ENCODE peak calls at places on chromosomes 4 and X, in four cellular contexts. V is A549, D is WTC11, O is K562. E is an unnamed sample.

GRCh38 chr4:185892165-185892564 is 80.2 kb upstream of the SORBS2 start:
- DNase-seq in V (no peak), D (no peak), O (no peak), E (no peak)

GRCh38 chr4:74123065-74123728 is 24.2 kb upstream of the CXCL2 start:
- DNase-seq in V (no peak), D (no peak), O (no peak), E (no peak)

GRCh38 chrX:154369453-154370299 is 4.8 kb downstream of the FLNA start:
- DNase-seq in V (peak), D (peak), O (peak), E (peak)

GRCh38 chr4:121599049-121599448 is 97.7 kb downstream of the ANXA5 start:
- DNase-seq in V (no peak), D (no peak), O (no peak), E (no peak)

GRCh38 chr4:71377561-71377960 is 38.7 kb downstream of the SLC4A4 start:
- DNase-seq in V (peak), D (no peak), O (no peak), E (no peak)

GRCh38 chr4:39528056-39528465 is 822 bp upstream of the UGDH start:
- DNase-seq in V (peak), D (no peak), O (no peak), E (no peak)

GRCh38 chr4:128639586-128640270 is 169.8 kb upstream of the JADE1 start:
- DNase-seq in V (no peak), D (no peak), O (no peak), E (no peak)

GRCh38 chrX:72029473-72030411 is 102.0 kb downstream of the RTL5 start:
- DNase-seq in V (peak), D (no peak), O (no peak), E (no peak)

GRCh38 chrX:13398073-13398823 is 78.4 kb upstream of the ATXN3L start:
- DNase-seq in V (peak), D (no peak), O (peak), E (no peak)

GRCh38 chr4:154626793-154627484 is 14.5 kb upstream of the FGG start:
- DNase-seq in V (peak), D (peak), O (peak), E (no peak)

GRCh38 chr4:7252051-7252450 is 59.7 kb downstream of the SORCS2 start:
- DNase-seq in V (no peak), D (no peak), O (no peak), E (no peak)

GRCh38 chr4:152690706-152691651 is 11.2 kb upstream of the TMEM154 start:
- DNase-seq in V (no peak), D (no peak), O (no peak), E (no peak)

GRCh38 chrX:132940727-132941162 is 17.7 kb downstream of the HS6ST2 start:
- DNase-seq in V (no peak), D (no peak), O (no peak), E (no peak)

GRCh38 chrX:102067966-102068723 is 57.3 kb upstream of the TCEAL2 start:
- DNase-seq in V (peak), D (no peak), O (peak), E (peak)

GRCh38 chr4:139540161-139540560 is 15.9 kb downstream of the SETD7 start:
- DNase-seq in V (no peak), D (no peak), O (no peak), E (no peak)

GRCh38 chr4:69934150-69934549 is 3.3 kb downstream of the CSN1S1 start:
- DNase-seq in V (no peak), D (no peak), O (no peak), E (no peak)

GRCh38 chr4:24799544-24800272 is 4.3 kb downstream of the SOD3 start:
- DNase-seq in V (no peak), D (peak), O (no peak), E (no peak)

GRCh38 chr4:110208419-110208818 is 10.0 kb upstream of the ELOVL6 start:
- DNase-seq in V (no peak), D (no peak), O (no peak), E (no peak)

GRCh38 chr4:105551968-105552746 is at the start of gene ARHGEF38:
- DNase-seq in V (no peak), D (peak), O (no peak), E (no peak)

GRCh38 chr4:139084425-139085093 is 69.0 kb downstream of the NOCT start:
- DNase-seq in V (peak), D (no peak), O (no peak), E (peak)

GRCh38 chr4:24915121-24915922 is 2.5 kb upstream of the CCDC149 start:
- DNase-seq in V (no peak), D (peak), O (peak), E (no peak)

GRCh38 chr4:81470456-81471327 is 1.0 kb downstream of the RASGEF1B start:
- DNase-seq in V (no peak), D (peak), O (no peak), E (no peak)

GRCh38 chr4:168759959-168760527 is 250.0 kb downstream of the CBR4 start:
- DNase-seq in V (no peak), D (no peak), O (no peak), E (no peak)

GRCh38 chrX:129981207-129981553 is 1.3 kb upstream of the BCORL1 start:
- DNase-seq in V (no peak), D (no peak), O (no peak), E (no peak)

GRCh38 chrX:129981752-129982299 is 609 bp upstream of the BCORL1 start:
- DNase-seq in V (no peak), D (no peak), O (no peak), E (no peak)

GRCh38 chrX:129980540-129981206 is 1.8 kb upstream of the BCORL1 start:
- DNase-seq in V (no peak), D (peak), O (no peak), E (no peak)

GRCh38 chrX:129980043-129980442 is 2.4 kb upstream of the BCORL1 start:
- DNase-seq in V (no peak), D (peak), O (no peak), E (no peak)

GRCh38 chrX:129979207-129979920 is 3.1 kb upstream of the BCORL1 start:
- DNase-seq in V (no peak), D (no peak), O (no peak), E (no peak)
- TF ChIP-seq ESRRA in V (no peak), D (no peak), O (no peak), E (no peak)

GRCh38 chr4:124945422-124945821 is 232.9 kb upstream of the ANKRD50 start:
- DNase-seq in V (no peak), D (no peak), O (no peak), E (no peak)

GRCh38 chr4:124946696-124947095 is 234.2 kb upstream of the ANKRD50 start:
- DNase-seq in V (no peak), D (no peak), O (no peak), E (no peak)

GRCh38 chr4:124947622-124948265 is 235.2 kb upstream of the ANKRD50 start:
- DNase-seq in V (no peak), D (no peak), O (no peak), E (no peak)

GRCh38 chr4:124952601-124953000 is 240.1 kb upstream of the ANKRD50 start:
- DNase-seq in V (no peak), D (no peak), O (no peak), E (no peak)

GRCh38 chr4:124948976-124949597 is 236.6 kb upstream of the ANKRD50 start:
- DNase-seq in V (no peak), D (no peak), O (no peak), E (no peak)
- TF ChIP-seq ESRRA in V (no peak), D (no peak), O (no peak), E (no peak)

GRCh38 chr4:3250438-3250955 is 1.5 kb downstream of the MSANTD1 start:
- DNase-seq in V (no peak), D (peak), O (no peak), E (no peak)
- TF ChIP-seq ESRRA in V (no peak), D (peak), O (no peak), E (no peak)

GRCh38 chr4:184655889-184656869 is 6.6 kb downstream of the PRIMPOL start:
- DNase-seq in V (no peak), D (no peak), O (no peak), E (no peak)
- TF ChIP-seq ESRRA in V (no peak), D (no peak), O (no peak), E (no peak)

GRCh38 chrX:123859409-123859827 is 435 bp upstream of the XIAP start:
- DNase-seq in V (no peak), D (no peak), O (no peak), E (peak)

GRCh38 chrX:123849096-123849495 is 10.8 kb upstream of the XIAP start:
- DNase-seq in V (no peak), D (no peak), O (no peak), E (no peak)

GRCh38 chrX:123859828-123860505 is at the start of gene XIAP:
- DNase-seq in V (peak), D (peak), O (peak), E (peak)

GRCh38 chrX:123851010-123851409 is 8.8 kb upstream of the XIAP start:
- DNase-seq in V (no peak), D (no peak), O (no peak), E (no peak)

GRCh38 chrX:123854329-123854728 is 5.5 kb upstream of the XIAP start:
- DNase-seq in V (no peak), D (no peak), O (no peak), E (no peak)
- TF ChIP-seq ESRRA in V (no peak), D (no peak), O (no peak), E (no peak)

DNA sequence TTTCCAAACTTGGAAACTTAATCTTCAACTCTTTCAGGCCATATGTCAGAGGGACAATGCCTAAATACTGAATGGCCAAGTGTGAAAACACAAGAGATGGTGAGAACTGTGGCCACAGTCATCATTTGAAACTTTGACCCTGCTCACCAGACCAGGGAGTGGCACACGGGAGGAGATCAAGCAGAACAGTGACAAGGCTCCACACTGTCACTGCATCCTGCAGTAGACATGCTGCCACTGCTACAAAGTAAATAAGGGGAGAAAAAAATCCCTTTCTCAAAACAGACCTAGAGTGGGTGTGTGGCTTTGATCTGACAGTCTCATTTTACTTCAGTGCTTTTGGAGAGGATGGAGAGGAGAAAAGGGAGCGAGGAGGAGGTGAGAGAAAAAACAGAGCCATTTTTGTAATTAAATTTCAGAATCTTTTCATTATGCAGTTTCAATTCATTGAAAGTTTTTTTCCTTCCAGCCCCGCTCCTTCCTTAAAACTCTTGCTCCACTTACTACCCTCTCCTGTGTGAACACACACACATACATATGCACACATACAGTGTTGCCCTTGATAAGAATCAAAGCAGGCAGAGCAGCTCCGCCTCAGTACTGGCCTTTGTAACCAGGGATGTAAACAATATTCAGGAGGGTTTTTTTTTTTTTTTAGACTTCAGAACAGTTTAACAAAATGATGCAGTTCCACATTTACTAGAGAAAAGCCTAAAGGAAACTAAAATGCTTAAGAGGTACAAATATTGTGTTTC is 34.4 kb downstream of the NEXMIF start:
- DNase-seq in V (no peak), D (no peak), O (no peak), E (peak)
- TF ChIP-seq ESRRA in V (no peak), D (no peak), O (no peak), E (no peak)

DNA sequence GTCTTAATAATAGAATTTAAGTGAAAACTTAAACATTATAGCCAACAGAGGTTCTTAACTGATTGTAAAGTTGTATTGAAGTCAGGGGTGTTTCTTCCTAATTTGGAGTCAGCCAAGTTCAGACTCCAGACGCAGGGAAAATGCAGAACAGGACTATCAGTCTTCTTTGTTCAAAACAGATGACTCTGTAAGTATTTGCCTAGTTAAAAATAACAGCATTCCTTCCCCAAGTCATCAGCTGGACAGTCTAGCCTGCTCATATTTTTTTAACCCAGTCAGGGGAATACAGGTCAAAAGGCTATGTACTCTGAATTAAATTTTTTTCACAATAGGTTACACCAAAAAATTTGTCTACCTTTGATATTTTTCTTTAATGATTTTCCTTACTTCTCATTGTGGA is 73.8 kb upstream of the DCLK2 start:
- DNase-seq in V (no peak), D (no peak), O (no peak), E (no peak)
- TF ChIP-seq ESRRA in V (no peak), D (no peak), O (no peak), E (no peak)

GRCh38 chr4:88010921-88011320 is 3.5 kb downstream of the PKD2 start:
- DNase-seq in V (no peak), D (no peak), O (no peak), E (no peak)

GRCh38 chr4:88009871-88010270 is 2.4 kb downstream of the PKD2 start:
- DNase-seq in V (no peak), D (no peak), O (no peak), E (no peak)

GRCh38 chr4:88015659-88016295 is 8.3 kb downstream of the PKD2 start:
- DNase-seq in V (no peak), D (no peak), O (no peak), E (no peak)

GRCh38 chr4:88014506-88014905 is 7.1 kb downstream of the PKD2 start:
- DNase-seq in V (no peak), D (no peak), O (no peak), E (no peak)

GRCh38 chr4:88012652-88013051 is 5.2 kb downstream of the PKD2 start:
- DNase-seq in V (no peak), D (no peak), O (no peak), E (no peak)
- TF ChIP-seq ESRRA in V (no peak), D (no peak), O (no peak), E (no peak)

DNA sequence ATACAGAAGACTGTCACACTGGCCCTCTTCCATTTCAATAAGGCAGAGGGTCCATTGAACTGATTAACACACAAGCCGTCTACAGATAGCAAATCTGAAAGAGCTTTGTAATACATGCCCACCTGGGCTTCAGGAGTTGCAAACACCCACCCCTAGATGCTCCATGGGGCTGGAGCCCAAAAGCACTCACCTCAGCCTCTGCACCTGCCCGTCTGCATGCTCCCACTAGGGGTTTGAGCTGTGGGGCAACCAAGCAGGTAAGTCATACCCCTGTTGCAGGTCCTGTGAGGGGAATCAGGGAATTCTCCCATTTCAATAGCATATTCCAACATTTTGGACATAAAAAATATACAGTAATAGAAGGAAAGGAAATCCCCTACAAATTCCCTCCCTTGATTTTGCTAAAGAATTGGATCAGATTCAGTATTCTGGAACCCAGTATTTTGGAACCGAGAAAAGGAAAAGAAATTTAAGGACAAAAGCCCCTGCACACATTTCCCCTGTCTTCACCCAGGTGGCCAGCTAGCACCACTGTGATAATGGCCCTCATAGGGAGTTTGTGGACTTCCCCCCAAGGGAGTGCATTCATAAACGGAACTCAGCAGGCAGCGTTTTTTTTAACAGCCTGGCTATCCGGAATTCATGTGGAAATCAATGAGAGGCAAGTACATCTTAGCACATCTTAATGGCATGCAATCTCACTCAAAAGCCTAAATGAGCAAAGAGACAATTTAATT is 243.2 kb upstream of the KCNIP4 start:
- DNase-seq in V (no peak), D (peak), O (no peak), E (no peak)
- TF ChIP-seq ESRRA in V (no peak), D (no peak), O (no peak), E (no peak)

E was measured in GM12878.